ENCODE peak calls at places on chromosome 12, in seven cellular contexts. N is left lobe of liver; B is endothelial cell; T is iPS DF 6.9; V is stimulated activated CD4-positive, alpha-beta T cell treated with anti-CD3 and anti-CD28 coated beads, Interleukin-4, amount 100 ng/mL, for 48 hours; H is activated T-helper 1 cell treated with anti-CD3 and anti-CD28 coated beads, Interleukin-2, amount 50 U/mL, for 16 hours; P is cardiac fibroblast. W is an unnamed sample.
A peak's percentile ranks its signal among the peaks of the same experiment; 100 is the strongest.

GRCh38 chr12:98465950-98466349 is 49.4 kb upstream of the TMPO start:
- DNase-seq in V (no peak), B (no peak), P (no peak), T (no peak), H (no peak), N (no peak), W (no peak)

GRCh38 chr12:65878540-65878939 is 54.3 kb downstream of the HMGA2 start:
- DNase-seq in P (peak; percentile 41), T (no peak), H (no peak), V (no peak), B (no peak), N (no peak), W (no peak)

GRCh38 chr12:51341259-51342007 is 5.0 kb downstream of the CELA1 start:
- DNase-seq in H (peak; percentile 45), N (peak; percentile 66), B (peak; percentile 70), V (peak; percentile 52), T (peak; percentile 41), P (peak; percentile 80), W (peak; percentile 36)

GRCh38 chr12:96623818-96624217 is 134.4 kb downstream of the CFAP54 start:
- DNase-seq in V (no peak), H (no peak), B (no peak), P (no peak), T (no peak), N (no peak), W (no peak)

GRCh38 chr12:15599266-15600037 is 189.7 kb downstream of the EPS8 start:
- DNase-seq in T (no peak), H (no peak), N (no peak), P (peak; percentile 97), B (no peak), V (no peak), W (no peak)

GRCh38 chr12:42482820-42483533 is 106.6 kb downstream of the PRICKLE1 start:
- DNase-seq in H (peak; percentile 20), V (peak; percentile 50), P (peak; percentile 76), B (peak; percentile 94), N (peak; percentile 66), T (no peak), W (peak; percentile 18)

GRCh38 chr12:90712671-90713070 is 242.3 kb downstream of the CCER1 start:
- DNase-seq in P (peak; percentile 20), N (no peak), H (no peak), B (no peak), V (no peak), T (no peak), W (no peak)

GRCh38 chr12:31756977-31757420 is 28.2 kb upstream of the AMN1 start:
- DNase-seq in V (no peak), H (no peak), B (no peak), N (no peak), T (no peak), P (peak; percentile 39), W (no peak)

GRCh38 chr12:65430571-65431306 is 152.3 kb downstream of the MSRB3 start:
- DNase-seq in N (no peak), T (no peak), V (no peak), P (peak; percentile 72), B (no peak), H (no peak), W (no peak)

GRCh38 chr12:94689002-94689645 is 38.8 kb upstream of the TMCC3 start:
- DNase-seq in P (peak; percentile 77), H (no peak), B (no peak), N (no peak), T (no peak), V (no peak), W (no peak)

GRCh38 chr12:106769078-106769477 is 5.4 kb upstream of the RIC8B start:
- DNase-seq in T (no peak), V (no peak), P (peak; percentile 66), N (peak; percentile 84), H (no peak), B (no peak), W (no peak)

GRCh38 chr12:52413202-52413601 is 7.1 kb upstream of the KRT82 start:
- DNase-seq in H (no peak), P (no peak), T (no peak), V (no peak), N (no peak), B (no peak), W (no peak)

GRCh38 chr12:77625441-77625840 is 205.3 kb upstream of the NAV3 start:
- DNase-seq in V (no peak), B (no peak), P (peak; percentile 80), T (no peak), H (no peak), N (no peak), W (no peak)

GRCh38 chr12:127113945-127114344 is 1153.0 kb upstream of the TMEM132C start:
- DNase-seq in H (no peak), B (no peak), N (no peak), P (no peak), T (no peak), V (no peak), W (no peak)

GRCh38 chr12:131500564-131500963 is 210.3 kb upstream of the SFSWAP start:
- DNase-seq in T (no peak), H (no peak), P (no peak), B (no peak), V (no peak), N (no peak), W (no peak)

GRCh38 chr12:111224196-111225066 is 144.5 kb downstream of the PHETA1 start:
- DNase-seq in N (no peak), V (no peak), T (no peak), H (no peak), P (no peak), B (no peak), W (no peak)

GRCh38 chr12:112869091-112869490 is 37.7 kb upstream of the OAS1 start:
- DNase-seq in H (no peak), T (no peak), B (no peak), P (no peak), N (no peak), V (no peak), W (no peak)

GRCh38 chr12:125029756-125030358 is 35.4 kb upstream of the AACS start:
- DNase-seq in P (no peak), H (no peak), B (no peak), N (no peak), T (no peak), V (no peak), W (no peak)

GRCh38 chr12:542290-543113 is 82.8 kb downstream of the B4GALNT3 start:
- DNase-seq in H (no peak), T (no peak), N (no peak), P (no peak), V (no peak), B (peak; percentile 49), W (no peak)

GRCh38 chr12:68844318-68844745 is 36.4 kb downstream of the MDM2 start:
- DNase-seq in P (no peak), V (no peak), H (no peak), N (no peak), B (no peak), T (no peak), W (no peak)

GRCh38 chr12:93519859-93520258 is 52.5 kb downstream of the MRPL42 start:
- DNase-seq in T (no peak), N (no peak), H (no peak), V (no peak), B (no peak), P (no peak), W (no peak)

GRCh38 chr12:12685305-12685704 is 10.7 kb downstream of the GPR19 start:
- DNase-seq in P (no peak), V (no peak), H (no peak), T (no peak), B (no peak), N (no peak), W (no peak)

GRCh38 chr12:34126239-34126641 is 103.9 kb downstream of the ALG10 start:
- DNase-seq in V (no peak), B (no peak), P (no peak), T (no peak), N (no peak), H (no peak), W (no peak)

GRCh38 chr12:8544295-8544694 is 3.6 kb upstream of the CLEC4E start:
- DNase-seq in H (peak; percentile 63), N (peak; percentile 69), V (peak; percentile 54), B (peak; percentile 84), T (peak; percentile 48), P (peak; percentile 80), W (peak; percentile 45)

GRCh38 chr12:52067081-52067374 is 2.8 kb upstream of the ATG101 start:
- DNase-seq in B (no peak), N (no peak), T (no peak), V (no peak), H (no peak), P (no peak), W (no peak)

GRCh38 chr12:24049101-24049500 is 99.6 kb upstream of the SOX5 start:
- DNase-seq in T (no peak), N (no peak), H (no peak), B (no peak), P (no peak), V (no peak), W (no peak)

GRCh38 chr12:96242597-96242996 is 48.4 kb downstream of the ELK3 start:
- DNase-seq in T (no peak), P (no peak), V (no peak), B (no peak), H (no peak), N (peak; percentile 84), W (no peak)

W was measured in activated T-helper 9 cell treated with anti-CD3 and anti-CD28 coated beads, Interleukin-2, amount 50 U/mL, for 16 hours.